ENCODE peak calls at places on chromosome 20, in five cellular contexts. E, R, V, O and C are unnamed samples.

GRCh38 chr20:20036756-20037155 is 15.5 kb downstream of the CRNKL1 start:
- DNase-seq in O (no peak), E (no peak), R (no peak), V (no peak), C (no peak)

GRCh38 chr20:15860850-15861249 is 712.4 kb downstream of the KIF16B start:
- DNase-seq in R (no peak), V (no peak), E (no peak), O (no peak), C (no peak)

GRCh38 chr20:5002077-5002413 is 735 bp upstream of the SLC23A2 start:
- DNase-seq in R (no peak), O (no peak), E (no peak), V (no peak), C (peak; percentile 81)

GRCh38 chr20:40506567-40506966 is 182.5 kb downstream of the MAFB start:
- DNase-seq in V (no peak), O (peak; percentile 80), R (no peak), E (peak; percentile 85), C (no peak)

GRCh38 chr20:58471161-58471834 is 43.9 kb downstream of the APCDD1L start:
- DNase-seq in V (no peak), R (no peak), E (no peak), O (peak; percentile 15), C (no peak)

GRCh38 chr20:41248371-41249024 is 69.0 kb downstream of the ZHX3 start:
- DNase-seq in E (no peak), O (no peak), R (no peak), V (no peak), C (no peak)

GRCh38 chr20:23640873-23641667 is 3.3 kb upstream of the CST3 start:
- DNase-seq in R (no peak), V (no peak), O (no peak), E (no peak), C (no peak)

GRCh38 chr20:4916991-4917881 is 84.1 kb downstream of the SLC23A2 start:
- DNase-seq in O (peak; percentile 10), E (no peak), V (no peak), R (no peak), C (no peak)

GRCh38 chr20:57395111-57395959 is 4.1 kb downstream of the RBM38 start:
- DNase-seq in V (peak; percentile 75), R (no peak), O (peak; percentile 53), E (peak; percentile 55), C (peak; percentile 66)

GRCh38 chr20:8435251-8436035 is 303.4 kb downstream of the PLCB1 start:
- DNase-seq in R (no peak), V (no peak), O (no peak), E (no peak), C (no peak)

GRCh38 chr20:3686867-3687321 is 5.1 kb upstream of the ADAM33 start:
- DNase-seq in E (no peak), O (peak; percentile 94), R (no peak), V (no peak), C (no peak)

GRCh38 chr20:45963059-45964011 is 8.7 kb downstream of the ZNF335 start:
- DNase-seq in R (no peak), E (peak; percentile 54), V (no peak), O (peak; percentile 33), C (peak; percentile 41)

GRCh38 chr20:48931527-48932374 is 10.2 kb downstream of the ARFGEF2 start:
- DNase-seq in R (no peak), V (no peak), E (no peak), O (no peak), C (no peak)

GRCh38 chr20:35939264-35939663 is 15.0 kb downstream of the SCAND1 start:
- DNase-seq in R (no peak), V (no peak), E (no peak), O (peak; percentile 13), C (no peak)

GRCh38 chr20:31833931-31834521 is 11.4 kb downstream of the FOXS1 start:
- DNase-seq in V (no peak), R (no peak), E (no peak), O (no peak), C (no peak)

GRCh38 chr20:50037575-50037974 is 54.8 kb downstream of the SNAI1 start:
- DNase-seq in E (peak; percentile 89), R (no peak), O (no peak), V (no peak), C (no peak)
- H3K18ac ChIP-seq in E (peak overlapping the region; percentile 38), R (no peak overlapping the region), O (no peak overlapping the region), V (no peak overlapping the region), C (no peak overlapping the region)

GRCh38 chr20:34871966-34872603 is 571 bp downstream of the GGT7 start:
- DNase-seq in R (no peak), V (no peak), O (no peak), E (no peak), C (no peak)
- H3K18ac ChIP-seq in R (peak overlapping the region; percentile 14), V (peak overlapping the region; percentile 96), O (peak overlapping the region; percentile 34), E (peak overlapping the region; percentile 41), C (no peak overlapping the region)

DNA sequence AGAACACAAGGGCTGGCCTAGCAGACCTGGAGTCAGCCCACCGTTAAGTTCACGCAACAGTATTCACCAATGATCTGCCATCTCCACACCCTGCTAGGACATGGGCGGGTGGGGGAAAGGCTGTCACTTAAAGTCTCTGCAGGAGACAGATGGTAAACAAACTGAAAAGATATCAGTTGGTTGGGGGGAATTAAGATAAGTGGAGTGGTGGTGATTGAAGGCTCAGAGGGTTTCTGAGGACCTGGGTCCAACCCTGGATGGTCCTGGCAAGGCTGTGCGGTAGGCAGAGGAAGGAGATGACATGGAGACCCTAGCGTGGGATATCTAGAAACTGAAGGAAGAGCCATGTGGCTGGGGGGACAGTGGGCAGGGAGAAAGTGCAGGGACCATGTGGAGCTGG is 128.2 kb downstream of the SYCP2 start:
- DNase-seq in O (no peak), R (no peak), V (no peak), E (no peak), C (peak; percentile 8)
- H3K18ac ChIP-seq in O (no peak overlapping the region), R (no peak overlapping the region), V (no peak overlapping the region), E (no peak overlapping the region), C (no peak overlapping the region)

GRCh38 chr20:50794181-50794845 is 548 bp upstream of the BCAS4 start:
- DNase-seq in O (no peak), R (no peak), E (no peak), V (no peak), C (no peak)
- H3K18ac ChIP-seq in O (no peak overlapping the region), R (peak overlapping the region; percentile 15), E (no peak overlapping the region), V (no peak overlapping the region), C (no peak overlapping the region)

GRCh38 chr20:44017211-44017610 is 102.6 kb downstream of the TOX2 start:
- DNase-seq in V (no peak), O (no peak), R (no peak), E (no peak), C (no peak)

GRCh38 chr20:44017905-44018683 is 103.4 kb downstream of the TOX2 start:
- DNase-seq in R (no peak), V (no peak), E (no peak), O (peak; percentile 93), C (no peak)

GRCh38 chr20:44019638-44020335 is 105.1 kb downstream of the TOX2 start:
- DNase-seq in O (peak; percentile 23), R (no peak), E (no peak), V (no peak), C (no peak)

GRCh38 chr20:44020406-44021148 is 105.9 kb downstream of the TOX2 start:
- DNase-seq in R (peak; percentile 15), V (no peak), E (no peak), O (no peak), C (peak; percentile 69)

DNA sequence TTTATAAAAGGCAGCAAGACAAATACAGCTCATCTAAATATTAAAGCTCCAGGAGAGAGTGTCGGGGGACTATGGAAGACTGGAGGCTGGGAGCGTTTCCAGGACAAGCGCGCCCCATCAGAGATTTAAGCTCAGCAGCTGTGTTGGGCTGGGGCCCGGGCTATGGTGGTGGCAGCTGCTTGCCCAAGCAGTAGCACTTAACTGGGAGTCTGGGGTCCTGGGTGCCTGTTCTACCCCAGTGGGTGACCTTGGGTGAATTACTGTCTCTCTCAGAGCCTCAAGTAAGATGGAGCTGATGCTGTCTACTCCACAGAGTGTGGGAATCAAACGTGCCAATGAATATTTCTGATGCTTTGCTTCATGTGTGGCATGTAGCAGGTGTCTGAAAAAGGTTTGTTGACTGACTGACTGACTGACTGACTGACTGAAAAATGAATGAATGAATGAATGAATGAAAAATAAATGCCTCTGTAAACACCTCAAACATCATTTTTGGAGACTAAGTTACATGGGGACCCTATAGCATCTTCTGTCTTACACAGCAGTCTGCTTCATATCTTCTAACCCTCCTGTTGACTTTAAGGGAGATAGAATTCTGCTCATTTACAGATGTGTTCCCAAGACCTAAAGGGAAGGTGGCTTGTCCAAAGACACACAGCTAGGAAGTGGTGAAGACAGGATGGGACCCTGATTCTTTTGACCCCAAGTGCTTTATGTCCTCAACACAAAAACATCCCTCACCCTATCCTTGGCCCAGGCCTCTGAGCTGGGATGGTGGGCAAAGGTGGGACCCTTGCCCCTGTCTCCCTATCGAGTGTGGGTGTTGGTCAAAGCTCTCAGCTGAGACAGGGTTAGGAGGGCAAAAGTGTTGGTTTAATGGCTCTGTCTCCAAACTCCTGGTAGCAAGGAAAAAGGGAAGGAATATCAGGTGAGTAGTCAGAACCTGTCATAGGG is 104.3 kb downstream of the TOX2 start:
- DNase-seq in O (no peak), V (no peak), R (no peak), E (no peak), C (no peak)
- H3K18ac ChIP-seq in O (peak overlapping the region; percentile 17), V (peak overlapping the region; percentile 21), R (no peak overlapping the region), E (no peak overlapping the region), C (no peak overlapping the region)

GRCh38 chr20:2104236-2104635 is 2.6 kb downstream of the STK35 start:
- DNase-seq in E (no peak), V (no peak), O (no peak), R (no peak), C (no peak)

GRCh38 chr20:2101935-2102584 is 433 bp downstream of the STK35 start:
- DNase-seq in R (peak; percentile 71), E (peak; percentile 87), V (peak; percentile 95), O (peak; percentile 91), C (peak; percentile 92)

GRCh38 chr20:2103454-2104153 is 2.0 kb downstream of the STK35 start:
- DNase-seq in E (no peak), O (no peak), R (no peak), V (no peak), C (no peak)

GRCh38 chr20:2102585-2103453 is 1.2 kb downstream of the STK35 start:
- DNase-seq in V (peak; percentile 93), R (peak; percentile 29), E (peak; percentile 82), O (peak; percentile 80), C (peak; percentile 81)

GRCh38 chr20:2101057-2101934 is at the start of gene STK35:
- DNase-seq in R (no peak), E (peak; percentile 51), O (no peak), V (no peak), C (peak; percentile 72)
- H3K18ac ChIP-seq in R (peak within 1 kb of the TSS; percentile 95), E (peak within 1 kb of the TSS; percentile 94), O (peak within 1 kb of the TSS; percentile 99), V (peak within 1 kb of the TSS; percentile 100), C (peak within 1 kb of the TSS; percentile 99)

GRCh38 chr20:44028341-44028715 is 113.7 kb downstream of the TOX2 start:
- DNase-seq in E (no peak), O (peak; percentile 33), R (no peak), V (no peak), C (no peak)
- H3K18ac ChIP-seq in E (no peak overlapping the region), O (no peak overlapping the region), R (no peak overlapping the region), V (no peak overlapping the region), C (no peak overlapping the region)

GRCh38 chr20:63896136-63896890 is 1.4 kb downstream of the DNAJC5 start:
- DNase-seq in R (no peak), E (peak; percentile 57), V (no peak), O (peak; percentile 46), C (no peak)

GRCh38 chr20:63893999-63894357 is 948 bp upstream of the DNAJC5 start:
- DNase-seq in E (no peak), O (no peak), R (no peak), V (no peak), C (no peak)

GRCh38 chr20:63895886-63896135 is 885 bp downstream of the DNAJC5 start:
- DNase-seq in R (no peak), E (no peak), V (no peak), O (peak; percentile 20), C (no peak)

GRCh38 chr20:63895202-63895885 is 418 bp downstream of the DNAJC5 start:
- DNase-seq in R (no peak), V (no peak), O (no peak), E (no peak), C (no peak)

GRCh38 chr20:63894358-63895201 is at the start of gene DNAJC5:
- DNase-seq in R (peak; percentile 78), V (peak; percentile 90), O (peak; percentile 87), E (peak; percentile 95), C (peak; percentile 93)
- H3K18ac ChIP-seq in R (no peak within 1 kb of the TSS), V (no peak within 1 kb of the TSS), O (peak within 1 kb of the TSS; percentile 14), E (no peak within 1 kb of the TSS), C (no peak within 1 kb of the TSS)